ENCODE peak calls at places on chromosomes 2 and 18, in five cellular contexts. One of them, this sample, is unnamed.

GRCh38 chr2:238379096-238379810 is 47.5 kb upstream of the ASB1 start:
- DNase-seq in HFF-Myc: peak
- DNase-seq in lower leg skin: peak
- DNase-seq in GM23338: no peak
- DNase-seq in right atrium auricular region: no peak
- DNase-seq in this sample: no peak

GRCh38 chr2:30763151-30763660 is 44.0 kb downstream of the CAPN13 start:
- DNase-seq in HFF-Myc: peak
- DNase-seq in lower leg skin: peak
- DNase-seq in GM23338: no peak
- DNase-seq in right atrium auricular region: no peak
- DNase-seq in this sample: no peak

GRCh38 chr2:84283496-84283895 is 175.6 kb downstream of the SUCLG1 start:
- DNase-seq in HFF-Myc: no peak
- DNase-seq in lower leg skin: no peak
- DNase-seq in GM23338: no peak
- DNase-seq in right atrium auricular region: no peak
- DNase-seq in this sample: no peak

GRCh38 chr2:133266926-133267590 is 301.2 kb downstream of the NCKAP5 start:
- DNase-seq in HFF-Myc: no peak
- DNase-seq in lower leg skin: no peak
- DNase-seq in GM23338: peak
- DNase-seq in right atrium auricular region: no peak
- DNase-seq in this sample: no peak

GRCh38 chr2:237618449-237618848 is 8.9 kb upstream of the LRRFIP1 start:
- DNase-seq in HFF-Myc: no peak
- DNase-seq in lower leg skin: no peak
- DNase-seq in GM23338: no peak
- DNase-seq in right atrium auricular region: no peak
- DNase-seq in this sample: no peak

GRCh38 chr18:51438797-51439350 is 241.4 kb upstream of the MEX3C start:
- DNase-seq in HFF-Myc: no peak
- DNase-seq in lower leg skin: no peak
- DNase-seq in GM23338: no peak
- DNase-seq in right atrium auricular region: no peak
- DNase-seq in this sample: no peak

GRCh38 chr2:178951266-178952006 is 98.5 kb downstream of the CCDC141 start:
- DNase-seq in HFF-Myc: no peak
- DNase-seq in lower leg skin: no peak
- DNase-seq in GM23338: no peak
- DNase-seq in right atrium auricular region: no peak
- DNase-seq in this sample: no peak

GRCh38 chr2:12379143-12379542 is 337.6 kb upstream of the TRIB2 start:
- DNase-seq in HFF-Myc: no peak
- DNase-seq in lower leg skin: no peak
- DNase-seq in GM23338: no peak
- DNase-seq in right atrium auricular region: no peak
- DNase-seq in this sample: no peak

GRCh38 chr18:31206787-31207381 is 44.2 kb upstream of the DSC1 start:
- DNase-seq in HFF-Myc: no peak
- DNase-seq in lower leg skin: peak
- DNase-seq in GM23338: peak
- DNase-seq in right atrium auricular region: peak
- DNase-seq in this sample: no peak

GRCh38 chr2:38076250-38076709 is 329 bp upstream of the CYP1B1 start:
- DNase-seq in HFF-Myc: peak
- DNase-seq in lower leg skin: peak
- DNase-seq in GM23338: peak
- DNase-seq in right atrium auricular region: peak
- DNase-seq in this sample: peak

DNA sequence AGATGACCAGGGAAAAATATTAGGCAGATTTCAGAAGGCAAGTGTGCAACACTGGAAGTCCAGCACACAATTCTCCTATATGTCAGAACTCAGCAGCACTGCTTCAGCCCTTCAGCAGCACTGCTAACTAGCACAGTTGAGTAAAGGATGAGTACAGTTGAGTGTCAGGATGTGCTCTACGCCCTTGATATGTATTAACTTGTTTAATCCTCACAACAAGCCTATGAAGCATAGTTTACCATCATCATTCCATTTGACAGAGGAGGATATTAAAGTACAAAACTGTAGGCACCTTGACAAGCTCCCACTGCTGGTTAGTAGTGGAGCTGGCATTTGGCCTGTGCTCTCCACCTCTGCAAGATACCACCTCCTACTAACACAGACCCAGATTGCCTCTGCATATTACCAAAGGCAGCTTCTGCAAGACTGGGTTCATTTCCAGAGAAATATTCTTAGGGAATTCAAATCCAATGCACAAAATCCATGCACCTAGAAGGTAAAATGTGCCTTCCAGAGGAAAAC is 230.8 kb downstream of the ANAPC1 start:
- DNase-seq in HFF-Myc: no peak
- DNase-seq in lower leg skin: no peak
- DNase-seq in GM23338: no peak
- DNase-seq in right atrium auricular region: no peak
- DNase-seq in this sample: no peak
- TF ChIP-seq CTCF in HFF-Myc: no peak
- TF ChIP-seq CTCF in lower leg skin: no peak
- TF ChIP-seq CTCF in GM23338: no peak
- TF ChIP-seq CTCF in right atrium auricular region: no peak
- TF ChIP-seq CTCF in this sample: no peak

GRCh38 chr2:174888136-174888535 is 117.0 kb downstream of the CHN1 start:
- DNase-seq in HFF-Myc: no peak
- DNase-seq in lower leg skin: no peak
- DNase-seq in GM23338: no peak
- DNase-seq in right atrium auricular region: no peak
- DNase-seq in this sample: no peak
- TF ChIP-seq CTCF in HFF-Myc: no peak
- TF ChIP-seq CTCF in lower leg skin: no peak
- TF ChIP-seq CTCF in GM23338: no peak
- TF ChIP-seq CTCF in right atrium auricular region: no peak
- TF ChIP-seq CTCF in this sample: no peak

DNA sequence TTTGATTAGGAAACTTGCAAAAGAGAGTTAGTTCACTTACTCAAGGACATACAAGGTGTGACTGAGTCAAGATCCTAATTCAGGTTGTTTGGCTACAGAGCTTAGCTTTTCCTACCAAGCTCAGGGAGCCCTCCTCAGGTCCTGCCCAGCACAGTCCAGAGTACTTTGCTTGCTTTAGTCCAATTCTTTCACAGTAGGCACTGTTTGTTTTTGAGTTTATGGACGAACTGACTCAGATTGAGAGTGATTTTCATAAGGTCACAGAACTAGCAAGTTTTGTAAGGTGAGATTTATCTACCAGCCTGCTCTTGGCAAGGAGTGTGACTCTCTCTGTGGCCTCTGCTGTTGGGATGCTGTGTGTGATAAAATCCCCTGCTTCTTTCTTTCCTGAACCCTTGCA is 310.5 kb downstream of the PTPRM start:
- DNase-seq in HFF-Myc: no peak
- DNase-seq in lower leg skin: no peak
- DNase-seq in GM23338: no peak
- DNase-seq in right atrium auricular region: no peak
- DNase-seq in this sample: no peak
- TF ChIP-seq CTCF in HFF-Myc: no peak
- TF ChIP-seq CTCF in lower leg skin: no peak
- TF ChIP-seq CTCF in GM23338: no peak
- TF ChIP-seq CTCF in right atrium auricular region: no peak
- TF ChIP-seq CTCF in this sample: no peak

DNA sequence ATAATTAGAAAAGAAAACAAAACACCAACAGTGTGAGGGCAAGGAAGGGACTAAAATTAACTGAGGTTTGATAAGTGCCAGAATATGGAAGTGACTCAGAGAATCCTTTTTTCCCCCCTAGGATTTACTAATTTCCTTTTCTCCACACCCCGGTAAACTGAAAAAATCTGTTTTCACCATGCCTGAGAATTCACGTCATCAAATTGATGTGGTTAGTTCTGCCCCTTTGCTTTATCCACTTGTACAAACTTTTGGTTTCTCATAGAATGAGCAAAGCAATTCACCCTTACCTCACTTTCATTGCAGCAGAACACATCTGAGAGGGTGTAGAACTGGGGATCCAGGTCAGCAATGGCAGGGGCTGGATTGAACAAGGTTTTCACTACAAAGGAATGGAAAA is 57.8 kb downstream of the RBKS start:
- DNase-seq in HFF-Myc: peak
- DNase-seq in lower leg skin: no peak
- DNase-seq in GM23338: no peak
- DNase-seq in right atrium auricular region: no peak
- DNase-seq in this sample: no peak
- TF ChIP-seq CTCF in HFF-Myc: no peak
- TF ChIP-seq CTCF in lower leg skin: no peak
- TF ChIP-seq CTCF in GM23338: no peak
- TF ChIP-seq CTCF in right atrium auricular region: no peak
- TF ChIP-seq CTCF in this sample: no peak

DNA sequence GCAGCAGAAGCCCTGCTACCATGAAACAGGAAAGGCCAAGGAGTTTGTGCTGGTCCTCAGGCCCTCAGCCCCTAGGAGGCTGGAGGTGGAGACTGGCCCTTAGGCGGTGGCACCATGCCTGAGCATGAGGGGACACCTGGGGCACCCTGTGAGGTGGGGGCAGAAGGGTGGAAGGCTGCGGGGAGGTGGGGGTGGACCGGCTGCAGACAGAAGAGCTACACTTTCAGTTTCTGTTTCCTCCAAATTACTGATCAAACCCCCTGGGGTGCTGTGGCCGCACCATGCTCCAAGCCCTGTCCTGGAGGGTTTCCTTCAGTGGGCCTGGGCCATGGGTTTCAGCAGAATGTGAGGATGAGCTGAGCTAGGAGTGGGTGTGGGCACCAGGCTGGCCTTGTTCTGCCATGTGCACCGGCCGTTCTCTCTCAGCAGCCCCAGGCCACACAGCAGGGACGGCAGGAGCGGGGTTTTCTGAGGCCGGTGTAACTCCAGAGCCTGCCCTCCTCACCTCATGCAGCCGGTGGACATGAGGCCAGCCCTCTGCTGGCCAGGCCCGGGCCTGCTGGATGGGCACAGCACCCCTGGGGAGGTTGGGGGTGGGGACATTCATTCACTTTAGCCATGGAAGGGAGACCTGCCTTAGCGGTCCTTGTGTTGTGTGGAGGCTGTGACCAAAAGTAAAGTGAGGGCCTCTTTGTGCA is 51.5 kb downstream of the PLEKHB2 start:
- DNase-seq in HFF-Myc: no peak
- DNase-seq in lower leg skin: no peak
- DNase-seq in GM23338: no peak
- DNase-seq in right atrium auricular region: no peak
- DNase-seq in this sample: no peak
- TF ChIP-seq CTCF in HFF-Myc: peak
- TF ChIP-seq CTCF in lower leg skin: no peak
- TF ChIP-seq CTCF in GM23338: no peak
- TF ChIP-seq CTCF in right atrium auricular region: no peak
- TF ChIP-seq CTCF in this sample: peak

GRCh38 chr18:34643982-34644381 is 66.1 kb upstream of the DTNA start:
- DNase-seq in HFF-Myc: no peak
- DNase-seq in lower leg skin: no peak
- DNase-seq in GM23338: no peak
- DNase-seq in right atrium auricular region: no peak
- DNase-seq in this sample: no peak
- TF ChIP-seq CTCF in HFF-Myc: no peak
- TF ChIP-seq CTCF in lower leg skin: no peak
- TF ChIP-seq CTCF in GM23338: no peak
- TF ChIP-seq CTCF in right atrium auricular region: no peak
- TF ChIP-seq CTCF in this sample: peak

GRCh38 chr2:127108090-127108523 is 1.2 kb upstream of the BIN1 start:
- DNase-seq in HFF-Myc: no peak
- DNase-seq in lower leg skin: peak
- DNase-seq in GM23338: no peak
- DNase-seq in right atrium auricular region: peak
- DNase-seq in this sample: no peak

GRCh38 chr2:127106998-127107621 is at the start of gene BIN1:
- DNase-seq in HFF-Myc: no peak
- DNase-seq in lower leg skin: peak
- DNase-seq in GM23338: peak
- DNase-seq in right atrium auricular region: peak
- DNase-seq in this sample: peak

GRCh38 chr2:127106457-127106997 is 427 bp downstream of the BIN1 start:
- DNase-seq in HFF-Myc: no peak
- DNase-seq in lower leg skin: peak
- DNase-seq in GM23338: peak
- DNase-seq in right atrium auricular region: no peak
- DNase-seq in this sample: no peak

GRCh38 chr2:127105656-127106456 is 1.1 kb downstream of the BIN1 start:
- DNase-seq in HFF-Myc: no peak
- DNase-seq in lower leg skin: peak
- DNase-seq in GM23338: peak
- DNase-seq in right atrium auricular region: no peak
- DNase-seq in this sample: no peak

DNA sequence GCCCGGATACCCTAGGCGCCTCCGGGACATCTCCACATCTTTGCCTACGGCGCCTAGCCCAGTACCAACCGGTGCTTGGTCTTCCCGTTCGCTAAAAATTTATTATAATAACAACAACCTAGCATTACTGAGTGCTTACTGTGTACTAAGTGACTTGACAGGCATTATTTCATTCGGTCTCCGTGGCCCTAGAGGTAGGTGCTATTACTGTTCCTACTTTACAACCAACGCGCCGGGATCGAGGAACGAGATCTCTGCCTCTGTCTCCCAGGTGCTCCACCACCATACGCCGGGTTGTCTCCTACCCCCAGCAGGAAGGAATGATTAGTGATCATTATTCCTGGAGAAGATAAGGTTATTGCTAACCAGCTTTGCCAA is 657 bp upstream of the BIN1 start:
- DNase-seq in HFF-Myc: no peak
- DNase-seq in lower leg skin: peak
- DNase-seq in GM23338: peak
- DNase-seq in right atrium auricular region: peak
- DNase-seq in this sample: no peak
- TF ChIP-seq CTCF in HFF-Myc: no peak
- TF ChIP-seq CTCF in lower leg skin: no peak
- TF ChIP-seq CTCF in GM23338: peak
- TF ChIP-seq CTCF in right atrium auricular region: no peak
- TF ChIP-seq CTCF in this sample: peak

This sample was measured in type B pancreatic cell.